ENCODE peak calls at places on chromosomes 13 and 19, in nine cellular contexts. C is stomach, I is K562, A is H1, Z is HCT116, X is HepG2, P is breast epithelium, N is upper lobe of left lung, W is prostate gland. R is an unnamed sample.

GRCh38 chr19:4093643-4094175 is 27.0 kb upstream of the ZBTB7A start:
- DNase-seq in A (no peak), C (no peak), I (no peak), Z (no peak), N (no peak), P (no peak), X (no peak), W (no peak), R (no peak)

GRCh38 chr19:10334340-10335148 is 1.2 kb upstream of the RAVER1 start:
- DNase-seq in A (peak), I (peak), P (peak), Z (peak), N (peak), W (peak), X (peak), C (peak), R (peak)

GRCh38 chr13:27810461-27810860 is 18.2 kb downstream of the GSX1 start:
- DNase-seq in A (no peak), I (no peak), P (no peak), C (no peak), X (no peak), W (no peak), Z (no peak), N (no peak), R (no peak)

GRCh38 chr19:44582581-44583265 is 30.6 kb upstream of the IGSF23 start:
- DNase-seq in Z (peak), C (no peak), I (peak), A (peak), N (peak), X (no peak), W (no peak), P (no peak), R (peak)

GRCh38 chr13:97229699-97230098 is 7.6 kb downstream of the MBNL2 start:
- DNase-seq in A (no peak), C (no peak), I (no peak), W (no peak), N (no peak), X (no peak), P (no peak), Z (no peak), R (no peak)

GRCh38 chr19:55486043-55486970 is 1.3 kb downstream of the NAT14 start:
- DNase-seq in A (no peak), C (no peak), X (no peak), P (no peak), Z (no peak), W (no peak), I (no peak), N (peak), R (no peak)

GRCh38 chr13:103539265-103539664 is 473.0 kb upstream of the SLC10A2 start:
- DNase-seq in C (no peak), Z (no peak), P (no peak), I (no peak), X (no peak), N (no peak), W (no peak), A (no peak), R (no peak)

GRCh38 chr13:48808689-48809088 is 155.0 kb downstream of the CYSLTR2 start:
- DNase-seq in X (peak), N (no peak), A (no peak), I (peak), P (no peak), C (no peak), Z (no peak), W (no peak), R (no peak)

GRCh38 chr13:49319555-49320350 is 72.0 kb downstream of the CDADC1 start:
- DNase-seq in P (no peak), Z (no peak), X (no peak), N (no peak), C (no peak), W (no peak), I (no peak), A (no peak), R (no peak)

GRCh38 chr19:46660008-46660517 is 919 bp downstream of the DACT3 start:
- DNase-seq in X (no peak), C (no peak), W (no peak), N (no peak), I (peak), Z (no peak), A (peak), P (no peak), R (no peak)

GRCh38 chr19:29702958-29703320 is 12.1 kb downstream of the C19orf12 start:
- DNase-seq in X (no peak), Z (no peak), P (no peak), C (no peak), W (no peak), N (no peak), I (no peak), A (no peak), R (no peak)

GRCh38 chr13:74077847-74078246 is 56.4 kb downstream of the KLF12 start:
- DNase-seq in P (no peak), I (no peak), Z (no peak), W (no peak), C (no peak), X (no peak), A (no peak), N (no peak), R (no peak)

GRCh38 chr19:31262673-31263308 is 86.4 kb downstream of the TSHZ3 start:
- DNase-seq in I (no peak), C (peak), Z (no peak), P (peak), A (no peak), W (no peak), N (no peak), X (no peak), R (no peak)

GRCh38 chr13:50909605-50910482 is at the start of gene RNASEH2B:
- DNase-seq in W (peak), P (peak), X (peak), A (peak), I (peak), C (peak), N (peak), Z (peak), R (peak)

GRCh38 chr19:42474743-42475142 is 32.0 kb upstream of the CXCL17 start:
- DNase-seq in N (no peak), X (no peak), Z (no peak), P (no peak), A (no peak), W (no peak), C (no peak), I (no peak), R (no peak)

GRCh38 chr19:48537541-48537940 is 14.4 kb upstream of the SULT2B1 start:
- DNase-seq in Z (no peak), W (no peak), N (no peak), P (no peak), I (no peak), X (no peak), A (no peak), C (no peak), R (no peak)

GRCh38 chr13:71828117-71828516 is 38.9 kb downstream of the DACH1 start:
- DNase-seq in P (no peak), C (no peak), A (no peak), I (no peak), N (no peak), Z (no peak), X (no peak), W (no peak), R (no peak)

DNA sequence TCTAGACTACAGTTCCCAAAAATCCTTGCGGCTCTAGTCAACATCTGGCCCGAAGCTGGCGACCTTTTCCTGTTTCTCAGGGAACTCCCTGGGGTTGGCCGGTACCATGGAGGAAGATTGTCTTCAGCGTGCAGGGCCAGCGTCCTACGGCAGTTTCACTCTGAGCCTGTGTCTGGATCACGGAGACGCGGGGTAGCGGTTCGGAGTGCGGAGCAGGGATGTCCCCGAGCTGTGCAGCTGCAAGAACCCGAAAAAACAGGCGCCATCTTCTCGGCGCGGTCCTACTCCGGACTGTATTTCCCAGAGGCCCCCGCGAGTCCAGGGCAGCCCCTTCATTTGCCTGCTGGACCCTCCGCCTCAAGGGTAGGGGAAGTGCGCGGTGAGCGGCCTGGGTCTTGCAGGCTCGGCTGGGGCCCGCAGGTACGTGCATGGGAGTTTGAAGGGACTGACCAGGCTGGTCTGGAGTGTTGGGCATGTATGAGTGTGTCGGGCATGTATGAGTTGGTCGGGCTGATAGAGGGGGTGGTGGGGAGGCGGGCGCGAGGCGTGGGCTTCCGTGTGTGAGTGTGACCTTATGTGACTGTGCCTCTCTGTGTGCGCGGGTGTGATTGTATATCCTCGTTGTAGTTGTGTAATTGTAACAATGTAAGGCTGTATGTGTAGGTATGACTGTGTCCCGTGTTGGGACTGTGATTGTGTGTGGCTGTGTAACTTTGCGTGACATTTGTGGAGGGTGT is at the start of gene ZNF383:
- DNase-seq in A (peak), Z (peak), X (peak), C (peak), P (peak), N (peak), W (peak), I (peak), R (peak)
- TF ChIP-seq POLR2A in A (peak), Z (peak), X (peak), C (no peak), P (peak), N (no peak), W (peak), I (peak), R (peak)

DNA sequence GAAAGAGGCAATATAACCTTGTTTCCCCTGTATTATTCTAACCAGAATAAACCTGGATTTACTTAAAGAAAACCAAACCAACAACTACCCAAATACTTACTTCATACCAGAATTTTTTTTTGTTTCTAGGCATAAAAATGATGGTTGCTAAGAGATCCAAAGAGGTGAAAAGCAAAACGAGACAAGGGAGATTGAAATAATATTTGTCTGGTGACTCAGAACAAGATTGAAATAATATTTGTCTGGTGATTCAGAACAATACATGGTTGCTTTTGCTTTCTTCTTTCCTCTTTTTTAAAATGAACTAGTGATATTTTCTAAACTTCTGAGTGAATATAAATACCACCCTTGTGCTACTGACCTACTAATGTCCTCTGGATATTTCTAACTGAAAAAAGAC is 592.9 kb downstream of the KCTD12 start:
- DNase-seq in N (no peak), W (no peak), P (no peak), X (no peak), I (no peak), A (no peak), C (no peak), Z (no peak), R (no peak)
- H3K4me3 ChIP-seq in N (no peak), W (no peak), P (no peak), X (no peak), I (no peak), A (no peak), C (no peak), Z (no peak), R (no peak)

GRCh38 chr19:6737284-6737872 is at the start of gene GPR108:
- DNase-seq in P (peak), N (peak), I (peak), Z (peak), X (peak), W (peak), C (peak), A (peak), R (peak)

GRCh38 chr19:6735181-6735891 is 2.0 kb downstream of the GPR108 start:
- DNase-seq in X (no peak), I (no peak), Z (no peak), C (no peak), N (no peak), A (no peak), P (no peak), W (no peak), R (no peak)

GRCh38 chr19:6736917-6737283 is 480 bp downstream of the GPR108 start:
- DNase-seq in C (no peak), N (no peak), Z (no peak), A (no peak), W (no peak), X (no peak), P (no peak), I (no peak), R (no peak)

GRCh38 chr19:6737873-6738725 is 719 bp upstream of the GPR108 start:
- DNase-seq in P (peak), N (peak), C (peak), I (peak), W (peak), X (peak), A (peak), Z (no peak), R (peak)

DNA sequence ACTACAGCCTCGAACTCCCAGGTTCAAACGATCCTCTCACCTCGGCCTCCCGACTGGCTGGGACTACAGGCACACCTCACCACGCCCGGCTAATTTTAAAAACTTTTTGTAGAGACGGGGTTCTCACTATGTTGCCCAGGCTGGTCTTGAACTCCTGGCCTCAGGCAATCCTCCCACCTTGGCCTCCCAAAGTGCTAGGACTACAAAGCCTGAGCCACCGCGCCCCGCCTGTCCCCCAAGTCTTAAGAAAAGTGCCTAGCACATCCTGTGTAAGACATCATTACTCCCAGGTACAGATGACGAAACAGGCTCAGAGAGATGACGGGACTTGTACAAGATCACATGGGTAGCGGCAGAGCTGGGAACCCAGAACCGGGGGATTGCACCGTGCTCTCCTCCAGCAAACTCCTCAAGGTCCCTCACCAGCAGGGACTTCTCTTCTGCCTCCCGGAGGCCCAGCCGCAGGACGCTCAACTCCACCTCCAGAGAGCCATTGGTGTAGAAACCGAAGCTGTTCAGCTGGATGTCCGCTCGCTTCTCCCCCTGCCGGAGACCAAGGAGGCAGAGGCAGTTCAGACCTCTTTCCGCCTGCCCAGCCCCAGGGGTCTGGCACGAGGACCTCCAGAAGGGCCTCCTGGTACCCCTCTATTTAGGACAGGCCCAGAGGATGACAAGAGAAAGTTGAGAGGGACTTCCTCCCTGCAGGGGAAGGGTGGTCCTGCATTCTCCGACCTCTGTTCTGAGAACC is 1.0 kb downstream of the GPR108 start:
- DNase-seq in X (peak), P (peak), W (peak), C (peak), A (peak), Z (peak), N (peak), I (peak), R (peak)
- TF ChIP-seq POLR2AphosphoS5 in X (no peak), P (peak), W (peak), C (peak), A (peak), Z (peak), N (peak), I (peak), R (peak)

GRCh38 chr19:18205180-18205915 is 1.5 kb upstream of the RAB3A start:
- DNase-seq in I (peak), Z (no peak), A (peak), C (peak), W (peak), P (peak), N (peak), X (no peak), R (peak)

GRCh38 chr19:18206018-18206417 is 2.2 kb upstream of the RAB3A start:
- DNase-seq in Z (no peak), C (no peak), A (no peak), W (no peak), N (no peak), P (no peak), X (no peak), I (no peak), R (no peak)

GRCh38 chr19:18203863-18204393 is at the start of gene RAB3A:
- DNase-seq in X (peak), N (peak), A (peak), P (peak), I (peak), C (peak), Z (peak), W (peak), R (peak)

GRCh38 chr19:18203408-18203862 is 407 bp downstream of the RAB3A start:
- DNase-seq in C (no peak), N (peak), X (no peak), Z (no peak), A (no peak), P (peak), I (peak), W (no peak), R (peak)

GRCh38 chr19:18204394-18205179 is 745 bp upstream of the RAB3A start:
- DNase-seq in I (no peak), P (no peak), C (peak), X (no peak), Z (no peak), N (peak), A (peak), W (no peak), R (peak)
- TF ChIP-seq POLR2A in I (peak), P (peak), C (no peak), X (peak), Z (no peak), N (no peak), A (peak), W (no peak), R (no peak)

DNA sequence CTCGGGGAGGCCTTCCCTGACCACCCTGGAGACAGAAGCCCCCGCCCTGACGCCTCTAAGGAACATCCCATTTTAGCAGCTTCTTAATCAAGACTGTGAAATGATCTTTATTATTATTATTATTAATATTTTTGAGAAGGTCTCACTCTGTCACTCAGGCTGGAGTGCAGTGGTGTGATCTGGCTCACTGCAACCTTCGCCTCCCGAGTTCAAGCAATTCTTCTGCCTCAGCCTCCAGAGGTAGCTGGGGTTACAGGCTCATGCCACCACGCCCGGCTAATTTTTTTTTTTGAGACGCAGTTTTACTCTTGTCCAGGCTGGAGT is 3.6 kb upstream of the DAND5 start:
- DNase-seq in Z (no peak), A (no peak), N (no peak), I (no peak), X (no peak), P (no peak), C (no peak), W (no peak), R (no peak)
- H3K4me3 ChIP-seq in Z (peak), A (peak), N (peak), I (peak), X (peak), P (no peak), C (peak), W (peak), R (peak)

GRCh38 chr13:113554333-113554700 is 30.2 kb upstream of the TFDP1 start:
- DNase-seq in X (no peak), Z (no peak), I (no peak), P (peak), W (no peak), A (no peak), C (peak), N (no peak), R (no peak)

GRCh38 chr13:113551081-113552000 is 33.2 kb upstream of the TFDP1 start:
- DNase-seq in X (no peak), A (peak), W (no peak), Z (no peak), P (peak), I (no peak), N (no peak), C (peak), R (peak)

GRCh38 chr13:113552079-113552478 is 32.5 kb upstream of the TFDP1 start:
- DNase-seq in N (no peak), W (no peak), C (peak), Z (no peak), X (no peak), A (peak), P (no peak), I (no peak), R (peak)

GRCh38 chr13:113553541-113554332 is 30.8 kb upstream of the TFDP1 start:
- DNase-seq in W (no peak), C (peak), X (no peak), P (peak), A (peak), Z (no peak), N (no peak), I (no peak), R (peak)

DNA sequence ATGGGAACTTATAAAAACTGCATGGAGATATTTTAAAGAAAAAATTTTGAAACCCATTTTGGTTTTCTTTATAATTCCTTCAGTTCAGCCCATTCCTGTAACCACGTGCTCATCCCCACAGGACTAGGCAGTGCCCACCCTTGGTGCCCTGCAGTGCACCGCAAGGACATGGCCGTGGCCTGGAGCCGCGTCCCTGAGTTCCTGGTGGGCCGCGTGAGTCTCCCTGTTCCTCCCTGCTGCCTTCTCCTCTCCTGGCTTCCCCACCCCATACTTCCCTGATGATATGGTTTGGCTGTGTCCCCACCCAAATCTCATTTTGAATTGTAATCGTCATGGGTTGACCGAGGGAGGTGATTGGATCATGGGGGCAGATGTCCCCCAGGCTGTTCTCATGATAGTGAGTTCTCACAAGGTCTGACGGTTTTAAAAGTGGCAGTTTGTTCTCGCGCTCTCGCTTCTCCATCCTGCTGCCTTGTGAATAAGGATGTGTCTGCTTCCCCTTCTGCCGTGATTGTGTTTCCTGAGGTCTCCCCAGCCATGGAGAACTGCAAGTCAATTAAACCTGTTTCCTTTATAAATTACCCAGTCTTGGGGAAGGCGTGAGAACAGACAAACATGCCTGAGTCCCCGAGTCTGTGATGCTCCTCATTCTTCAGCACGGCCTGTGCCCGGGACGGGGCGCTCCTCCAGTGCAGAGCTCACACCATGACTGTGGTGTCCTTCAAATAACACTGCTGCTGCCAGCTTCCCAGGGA is 31.6 kb upstream of the TFDP1 start:
- DNase-seq in A (peak), W (no peak), C (peak), I (no peak), Z (no peak), N (no peak), X (no peak), P (peak), R (peak)
- TF ChIP-seq POLR2AphosphoS5 in A (no peak), W (no peak), C (no peak), I (no peak), Z (no peak), N (no peak), X (no peak), P (no peak), R (no peak)